ENCODE peak calls at places on chromosomes 5 and 9, in ten cellular contexts. J is naive thymus-derived CD4-positive, alpha-beta T cell; A is sigmoid colon; Y is A673; R is adrenal gland; M is heart right ventricle; K is cardiac muscle cell; H is GM23248; P is Caco-2; B is HCT116. S is an unnamed sample. For H3K4me1, the result is how much of the 10 kb centered on the place peaks cover.

GRCh38 chr9:87516222-87516930 is 18.7 kb downstream of the DAPK1 start:
- DNase-seq in J (no peak), A (peak), Y (peak), R (peak), M (peak), K (no peak), H (peak), P (no peak), B (no peak), S (peak)

GRCh38 chr9:131382850-131383729 is 10.8 kb upstream of the PRRC2B start:
- DNase-seq in J (no peak), A (peak), Y (peak), R (peak), M (peak), K (peak), H (peak), P (peak), B (no peak), S (no peak)

GRCh38 chr9:98107926-98108325 is 11.1 kb downstream of the TRIM14 start:
- DNase-seq in J (no peak), A (no peak), Y (no peak), R (no peak), M (no peak), K (no peak), H (no peak), P (no peak), B (no peak), S (no peak)

GRCh38 chr9:107896544-107896943 is 407.0 kb upstream of the KLF4 start:
- DNase-seq in J (no peak), A (no peak), Y (no peak), R (no peak), M (no peak), K (no peak), H (no peak), P (no peak), B (no peak), S (no peak)

GRCh38 chr5:149633671-149634350 is 52.5 kb downstream of the ARHGEF37 start:
- DNase-seq in J (no peak), A (peak), Y (no peak), R (no peak), M (no peak), K (no peak), H (peak), P (no peak), B (no peak), S (no peak)

GRCh38 chr5:131654309-131654708 is 19.3 kb upstream of the RAPGEF6 start:
- DNase-seq in J (no peak), A (no peak), Y (no peak), R (no peak), M (no peak), K (no peak), H (no peak), P (no peak), B (no peak), S (no peak)

GRCh38 chr5:172890659-172891058 is 56.6 kb downstream of the ERGIC1 start:
- DNase-seq in J (no peak), A (no peak), Y (no peak), R (no peak), M (no peak), K (no peak), H (no peak), P (no peak), B (no peak), S (no peak)

GRCh38 chr9:120307599-120307998 is 272.4 kb downstream of the CDK5RAP2 start:
- DNase-seq in J (no peak), A (no peak), Y (no peak), R (no peak), M (no peak), K (no peak), H (no peak), P (no peak), B (no peak), S (no peak)

GRCh38 chr9:104987743-104988142 is 59.8 kb upstream of the ABCA1 start:
- DNase-seq in J (no peak), A (no peak), Y (no peak), R (no peak), M (no peak), K (no peak), H (peak), P (no peak), B (no peak), S (no peak)

GRCh38 chr5:89087128-89087527 is 204.1 kb upstream of the MEF2C start:
- DNase-seq in J (no peak), A (no peak), Y (no peak), R (no peak), M (no peak), K (no peak), H (no peak), P (no peak), B (no peak), S (no peak)

GRCh38 chr9:27440888-27441740 is 83.0 kb upstream of the IFNK start:
- DNase-seq in J (no peak), A (no peak), Y (no peak), R (no peak), M (no peak), K (no peak), H (no peak), P (no peak), B (no peak), S (no peak)

GRCh38 chr9:95580812-95581761 is 64.3 kb upstream of the PTCH1 start:
- DNase-seq in J (no peak), A (no peak), Y (peak), R (no peak), M (no peak), K (no peak), H (no peak), P (no peak), B (no peak), S (no peak)

GRCh38 chr5:157511656-157512644 is 51.9 kb downstream of the NIPAL4 start:
- DNase-seq in J (no peak), A (peak), Y (peak), R (peak), M (peak), K (no peak), H (peak), P (no peak), B (peak), S (peak)

GRCh38 chr9:101543098-101543735 is 9.6 kb downstream of the RNF20 start:
- DNase-seq in J (no peak), A (no peak), Y (no peak), R (no peak), M (no peak), K (no peak), H (no peak), P (no peak), B (no peak), S (peak)

GRCh38 chr9:129584136-129584535 is 36.8 kb downstream of the C9orf50 start:
- DNase-seq in J (peak), A (peak), Y (peak), R (peak), M (peak), K (peak), H (peak), P (peak), B (peak), S (peak)

GRCh38 chr5:148186248-148187003 is 16.4 kb upstream of the SPINK6 start:
- DNase-seq in J (no peak), A (no peak), Y (no peak), R (no peak), M (no peak), K (no peak), H (peak), P (no peak), B (no peak), S (no peak)

GRCh38 chr9:81537964-81538363 is 151.4 kb downstream of the TLE1 start:
- DNase-seq in J (no peak), A (no peak), Y (no peak), R (no peak), M (no peak), K (no peak), H (no peak), P (no peak), B (no peak), S (no peak)

GRCh38 chr5:116084891-116085715 is at the start of gene COMMD10:
- DNase-seq in J (peak), A (peak), Y (peak), R (peak), M (peak), K (peak), H (peak), P (peak), B (peak), S (peak)

GRCh38 chr5:4116834-4117233 is 521.2 kb downstream of the IRX1 start:
- DNase-seq in J (no peak), A (no peak), Y (no peak), R (no peak), M (no peak), K (no peak), H (peak), P (no peak), B (no peak), S (no peak)

GRCh38 chr9:133103183-133103986 is 17.7 kb downstream of the RALGDS start:
- DNase-seq in J (no peak), A (peak), Y (peak), R (peak), M (peak), K (peak), H (peak), P (no peak), B (no peak), S (peak)

GRCh38 chr5:133425183-133425582 is 187.2 kb downstream of the FSTL4 start:
- DNase-seq in J (no peak), A (no peak), Y (peak), R (no peak), M (no peak), K (no peak), H (no peak), P (no peak), B (no peak), S (no peak)

DNA sequence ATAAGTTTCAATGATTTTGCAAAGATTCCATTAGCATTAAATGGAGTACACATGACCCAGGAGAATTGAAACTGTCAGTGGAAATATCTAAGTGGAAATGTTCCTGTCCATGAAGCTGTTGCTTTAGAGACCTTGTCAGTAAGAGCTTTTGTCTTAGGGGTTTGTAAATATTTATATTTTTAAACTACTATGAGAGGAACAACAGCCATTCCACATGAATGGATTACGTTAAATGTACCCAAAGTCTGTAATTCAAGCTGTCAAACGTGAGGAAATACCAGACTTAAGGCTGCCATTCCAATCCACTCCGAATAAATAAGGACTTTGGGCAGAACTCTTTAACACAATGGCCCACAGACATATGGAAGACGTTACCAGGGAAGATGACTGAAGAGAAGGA is 387.1 kb upstream of the PAPPA start:
- DNase-seq in J (no peak), A (no peak), Y (peak), R (no peak), M (no peak), K (no peak), H (no peak), P (no peak), B (no peak), S (no peak)
- H3K4me1 ChIP-seq in J (under half), A (under half), Y (under half), R (under half), M (under half), K (under half), H (under half), P (under half), B (under half), S (under half)

DNA sequence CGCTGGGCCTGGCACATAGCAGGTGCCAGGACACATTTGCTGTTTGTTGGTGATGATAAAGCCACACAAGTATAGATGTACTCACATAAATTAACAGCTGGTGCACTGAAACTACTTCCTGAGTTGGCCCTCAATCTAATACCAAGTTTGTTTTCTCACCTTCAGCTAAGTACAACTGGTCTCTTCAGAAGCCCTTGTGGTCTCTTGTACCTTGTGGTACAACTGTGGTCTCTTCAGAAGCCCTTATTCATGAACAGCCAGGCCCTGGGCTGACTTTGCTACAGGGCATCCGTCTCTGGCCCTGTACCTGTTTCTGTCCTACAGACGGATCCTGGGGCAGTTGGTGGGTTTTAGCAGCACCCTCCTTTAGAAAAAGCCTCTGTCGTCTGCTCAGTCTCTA is 81.5 kb downstream of the DAB2IP start:
- DNase-seq in J (no peak), A (no peak), Y (no peak), R (no peak), M (no peak), K (no peak), H (no peak), P (no peak), B (no peak), S (no peak)
- H3K4me1 ChIP-seq in J (under half), A (half or more), Y (under half), R (under half), M (half or more), K (under half), H (under half), P (under half), B (under half), S (under half)

GRCh38 chr5:143316337-143316736 is 87.1 kb downstream of the NR3C1 start:
- DNase-seq in J (no peak), A (no peak), Y (no peak), R (no peak), M (no peak), K (no peak), H (no peak), P (no peak), B (no peak), S (no peak)

GRCh38 chr5:143315929-143316328 is 87.6 kb downstream of the NR3C1 start:
- DNase-seq in J (no peak), A (no peak), Y (no peak), R (no peak), M (no peak), K (no peak), H (peak), P (no peak), B (no peak), S (no peak)

GRCh38 chr5:143314123-143314522 is 89.4 kb downstream of the NR3C1 start:
- DNase-seq in J (no peak), A (no peak), Y (no peak), R (no peak), M (no peak), K (no peak), H (no peak), P (no peak), B (no peak), S (no peak)

GRCh38 chr5:143314664-143315063 is 88.8 kb downstream of the NR3C1 start:
- DNase-seq in J (no peak), A (no peak), Y (peak), R (no peak), M (no peak), K (no peak), H (peak), P (no peak), B (no peak), S (no peak)

DNA sequence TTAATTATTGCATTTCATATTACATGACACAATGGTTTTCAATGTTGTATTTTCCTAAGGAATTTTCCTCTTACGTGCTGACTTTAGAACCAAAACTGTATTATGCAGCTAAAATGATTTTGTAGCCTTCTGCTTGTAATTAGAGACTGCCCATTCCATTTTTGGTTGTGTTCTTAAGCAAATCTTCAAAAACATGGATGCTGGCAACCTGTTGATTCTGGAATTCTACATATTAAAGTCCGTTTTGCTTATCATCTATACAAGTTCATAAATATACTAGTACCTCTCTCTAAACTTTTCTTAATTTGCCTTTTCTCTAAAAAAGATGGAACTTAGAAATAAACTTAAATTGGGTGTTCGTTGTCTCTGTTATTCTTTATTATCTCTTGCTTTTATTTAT is 88.3 kb downstream of the NR3C1 start:
- DNase-seq in J (no peak), A (no peak), Y (no peak), R (no peak), M (no peak), K (no peak), H (no peak), P (no peak), B (no peak), S (no peak)
- H3K4me1 ChIP-seq in J (under half), A (under half), Y (under half), R (under half), M (under half), K (under half), H (half or more), P (under half), B (under half), S (half or more)

GRCh38 chr5:16628376-16628775 is 11.6 kb upstream of the RETREG1 start:
- DNase-seq in J (no peak), A (no peak), Y (no peak), R (no peak), M (no peak), K (no peak), H (no peak), P (no peak), B (no peak), S (no peak)

GRCh38 chr5:16625116-16625515 is 8.3 kb upstream of the RETREG1 start:
- DNase-seq in J (no peak), A (no peak), Y (no peak), R (no peak), M (no peak), K (no peak), H (no peak), P (no peak), B (no peak), S (no peak)

DNA sequence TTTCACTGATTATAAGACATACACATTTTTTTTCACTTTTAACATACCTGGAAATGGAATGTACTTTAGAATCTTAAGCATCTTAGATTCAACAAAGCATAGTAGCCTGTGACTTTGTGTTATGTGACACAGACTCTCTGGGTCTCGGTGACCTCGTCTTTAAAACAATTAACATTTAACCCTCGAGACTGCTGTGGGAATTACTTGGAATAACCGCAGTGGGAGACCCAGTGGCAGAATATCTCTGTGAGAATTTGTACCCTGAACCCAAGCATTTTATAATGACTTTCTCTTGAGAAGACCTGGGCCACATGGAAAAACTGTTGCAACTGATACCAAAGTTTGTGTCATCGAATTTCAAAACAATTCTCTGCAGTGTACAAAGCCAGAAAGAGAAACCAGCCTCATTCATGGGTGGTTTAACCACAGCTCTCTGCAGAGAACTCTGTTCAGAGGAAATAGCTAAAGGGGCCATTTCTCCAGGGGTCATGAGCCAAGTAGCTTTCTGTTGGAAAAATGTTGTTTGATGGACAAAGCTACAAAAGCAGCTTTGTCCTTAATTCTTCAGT is 10.0 kb upstream of the RETREG1 start:
- DNase-seq in J (peak), A (no peak), Y (no peak), R (no peak), M (no peak), K (no peak), H (peak), P (no peak), B (no peak), S (no peak)
- H3K4me1 ChIP-seq in J (under half), A (under half), Y (under half), R (under half), M (under half), K (under half), H (under half), P (under half), B (under half), S (under half)

DNA sequence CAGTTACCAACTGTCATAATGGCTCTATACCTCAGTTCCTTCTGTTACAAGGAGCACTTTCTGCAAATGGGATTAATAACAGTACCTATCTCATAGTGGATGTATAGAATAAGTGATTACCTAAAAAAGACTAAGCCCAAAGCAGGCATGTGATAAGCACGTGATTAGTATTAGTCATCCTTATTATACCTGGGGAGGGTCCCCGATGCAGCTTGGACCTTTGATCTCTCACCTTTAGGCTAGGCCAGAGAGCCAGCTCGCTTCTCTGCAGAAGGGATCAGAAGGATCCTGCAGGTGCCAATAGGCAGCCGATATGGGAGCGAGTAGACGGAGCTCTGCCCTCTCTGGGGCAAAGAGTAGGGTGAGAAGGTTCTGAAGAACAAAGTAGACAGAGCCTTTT is 4.0 kb downstream of the JADE2 start:
- DNase-seq in J (no peak), A (no peak), Y (no peak), R (no peak), M (no peak), K (no peak), H (no peak), P (no peak), B (no peak), S (no peak)
- H3K4me1 ChIP-seq in J (half or more), A (half or more), Y (under half), R (under half), M (under half), K (under half), H (under half), P (under half), B (under half), S (under half)

GRCh38 chr5:138948391-138949222 is 73.5 kb upstream of the LRRTM2 start:
- DNase-seq in J (no peak), A (peak), Y (no peak), R (no peak), M (no peak), K (no peak), H (no peak), P (peak), B (no peak), S (peak)
- H3K4me1 ChIP-seq in J (under half), A (under half), Y (under half), R (under half), M (half or more), K (under half), H (under half), P (under half), B (under half), S (under half)

S was measured in left lung.